ENCODE peak calls at places on chromosome 13, in five cellular contexts. M, J, O, N and X are unnamed samples.

GRCh38 chr13:21061077-21061945 is at the start of gene LATS2:
- DNase-seq in M (peak), J (peak), O (peak), N (peak), X (peak)

GRCh38 chr13:34747507-34747906 is 194.6 kb upstream of the NBEA start:
- DNase-seq in M (no peak), J (no peak), O (no peak), N (no peak), X (no peak)

GRCh38 chr13:26656919-26657318 is 99.4 kb downstream of the WASF3 start:
- DNase-seq in M (no peak), J (no peak), O (peak), N (no peak), X (peak)

GRCh38 chr13:19089315-19089714 is 92.3 kb downstream of the TUBA3C start:
- DNase-seq in M (no peak), J (no peak), O (no peak), N (no peak), X (no peak)

GRCh38 chr13:45292176-45292575 is 48.8 kb downstream of the TPT1 start:
- DNase-seq in M (no peak), J (no peak), O (no peak), N (no peak), X (no peak)

GRCh38 chr13:46593403-46593802 is 40.4 kb downstream of the LRCH1 start:
- DNase-seq in M (no peak), J (no peak), O (no peak), N (no peak), X (no peak)

GRCh38 chr13:82165396-82166174 is 1716.7 kb downstream of the SLITRK1 start:
- DNase-seq in M (no peak), J (no peak), O (no peak), N (no peak), X (no peak)

GRCh38 chr13:99353836-99354235 is 46.6 kb upstream of the GPR183 start:
- DNase-seq in M (no peak), J (no peak), O (no peak), N (no peak), X (no peak)

GRCh38 chr13:48234652-48235099 is 1.7 kb downstream of the ITM2B start:
- DNase-seq in M (no peak), J (no peak), O (peak), N (no peak), X (no peak)

GRCh38 chr13:96338030-96338429 is 248.1 kb downstream of the HS6ST3 start:
- DNase-seq in M (no peak), J (no peak), O (no peak), N (no peak), X (no peak)